ENCODE peak calls at places on chromosome 1, in eight cellular contexts. B is GM23248, N is HepG2, G is endothelial cell of umbilical vein, Q is neural progenitor cell, X is MM.1S, Y is IMR-90, C is mammary epithelial cell. K is an unnamed sample.
A peak's percentile ranks its signal among the peaks of the same experiment; 100 is the strongest.

GRCh38 chr1:174021611-174022079 is 512 bp downstream of the RC3H1 start:
- DNase-seq in B (peak; percentile 83), Y (peak; percentile 35), X (peak; percentile 64), Q (peak; percentile 82), G (peak; percentile 68), N (peak; percentile 24), C (peak; percentile 56), K (peak; percentile 89)

GRCh38 chr1:84598846-84599741 is 24.9 kb upstream of the CTBS start:
- DNase-seq in N (no peak), C (peak; percentile 85), B (peak; percentile 87), Y (peak; percentile 90), G (peak; percentile 93), X (peak; percentile 12), Q (no peak), K (peak; percentile 55)

GRCh38 chr1:170959385-170959784 is 24.1 kb downstream of the MROH9 start:
- DNase-seq in G (no peak), Y (peak; percentile 68), Q (no peak), B (peak; percentile 77), X (no peak), N (no peak), C (peak; percentile 59), K (peak; percentile 60)

GRCh38 chr1:18998016-18998724 is 41.7 kb upstream of the IFFO2 start:
- DNase-seq in Y (peak; percentile 15), X (no peak), C (peak; percentile 97), B (no peak), Q (no peak), G (no peak), N (peak; percentile 12), K (no peak)

GRCh38 chr1:160637821-160638539 is 8.9 kb downstream of the SLAMF1 start:
- DNase-seq in X (peak; percentile 27), C (no peak), G (peak; percentile 10), Y (no peak), B (no peak), Q (no peak), N (peak; percentile 58), K (no peak)

GRCh38 chr1:110672001-110672752 is 2.6 kb downstream of the KCNA3 start:
- DNase-seq in Y (peak; percentile 39), B (peak; percentile 39), X (peak; percentile 76), C (no peak), N (no peak), G (no peak), Q (peak; percentile 69), K (peak; percentile 65)

GRCh38 chr1:68819190-68819829 is 322.4 kb upstream of the DEPDC1 start:
- DNase-seq in B (peak; percentile 37), C (peak; percentile 8), Q (peak; percentile 56), G (no peak), X (peak; percentile 47), N (no peak), Y (peak; percentile 1), K (peak; percentile 81)

GRCh38 chr1:228009828-228010775 is 3.3 kb downstream of the WNT3A start:
- DNase-seq in X (no peak), B (no peak), Q (no peak), C (no peak), N (no peak), G (no peak), Y (no peak), K (peak; percentile 67)

GRCh38 chr1:24555591-24556413 is at the start of gene NCMAP:
- DNase-seq in X (peak; percentile 32), N (peak; percentile 26), G (no peak), C (no peak), Y (no peak), B (peak; percentile 18), Q (peak; percentile 41), K (no peak)

GRCh38 chr1:119286587-119287181 is 81.9 kb upstream of the HAO2 start:
- DNase-seq in N (peak; percentile 73), C (peak; percentile 51), Y (peak; percentile 4), Q (peak; percentile 75), B (peak; percentile 63), X (peak; percentile 48), G (peak; percentile 28), K (no peak)

GRCh38 chr1:109655624-109656519 is at the start of gene GSTM4:
- DNase-seq in X (peak; percentile 65), G (peak; percentile 69), C (peak; percentile 38), N (peak; percentile 59), Y (peak; percentile 61), B (peak; percentile 91), Q (peak; percentile 86), K (peak; percentile 94)

GRCh38 chr1:55275151-55275748 is 60.1 kb upstream of the USP24 start:
- DNase-seq in G (no peak), Y (peak; percentile 61), B (peak; percentile 51), N (no peak), X (no peak), C (peak; percentile 32), Q (peak; percentile 39), K (no peak)

GRCh38 chr1:190452272-190452848 is 25.3 kb downstream of the BRINP3 start:
- DNase-seq in G (no peak), C (no peak), Y (no peak), Q (no peak), N (peak; percentile 41), B (no peak), X (no peak), K (no peak)

GRCh38 chr1:112496290-112496689 is 12.5 kb upstream of the WNT2B start:
- DNase-seq in B (peak; percentile 32), Y (peak; percentile 36), X (no peak), G (no peak), C (peak; percentile 27), N (no peak), Q (no peak), K (no peak)

DNA sequence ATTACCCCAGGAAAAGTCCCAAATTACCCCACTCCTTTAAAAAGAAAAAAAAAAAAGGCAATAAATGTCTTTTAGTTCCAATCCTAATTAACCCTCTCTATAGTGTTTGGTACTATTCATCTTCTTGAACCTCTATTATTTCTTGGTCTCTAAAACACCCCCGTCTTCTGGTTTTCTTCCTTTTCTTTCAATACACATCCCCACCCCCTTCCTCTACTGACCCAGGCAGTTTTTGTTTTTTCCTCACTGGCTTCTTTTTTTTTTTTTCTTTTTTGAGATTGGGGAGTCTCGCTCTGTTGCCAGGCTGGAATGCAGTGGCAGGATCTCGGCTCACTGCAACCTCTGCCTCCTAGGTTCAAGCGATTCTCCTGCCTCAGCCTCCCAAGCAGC is 26.1 kb downstream of the EGLN1 start:
- DNase-seq in Y (no peak), C (no peak), Q (no peak), X (no peak), G (no peak), B (no peak), N (no peak), K (peak; percentile 53)
- H4K20me1 ChIP-seq in Y (peaks cover 45% of the 10 kb centered on the region), C (no peaks in the 10 kb centered on the region), Q (peaks cover 42% of the 10 kb centered on the region), X (no peaks in the 10 kb centered on the region), G (no peaks in the 10 kb centered on the region), B (no peaks in the 10 kb centered on the region), N (peaks cover 78% of the 10 kb centered on the region), K (peaks cover 5% of the 10 kb centered on the region)

DNA sequence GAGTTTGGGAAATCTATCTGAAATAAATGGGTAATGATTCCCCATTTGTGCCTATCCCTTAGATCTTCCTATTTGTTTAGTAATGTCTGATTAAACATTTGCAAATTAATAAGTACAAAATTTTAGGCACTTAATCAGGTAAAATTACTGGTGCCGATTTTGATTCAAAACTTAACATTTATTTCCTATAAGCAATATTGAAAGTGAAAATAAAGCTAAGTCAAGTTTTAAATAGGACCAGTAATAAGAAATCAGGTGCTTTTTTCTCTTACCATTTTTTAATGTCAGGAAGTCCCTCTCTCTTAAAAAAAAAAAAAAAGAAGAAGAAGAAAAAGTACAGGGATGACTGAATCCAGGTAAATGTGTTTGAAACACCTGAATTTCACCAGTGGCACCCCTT is 773 bp upstream of the GBP4 start:
- DNase-seq in G (peak; percentile 4), N (no peak), Y (no peak), B (no peak), C (no peak), X (peak; percentile 40), Q (no peak), K (no peak)
- H3K27ac ChIP-seq in G (no peak overlapping the region), N (no peak overlapping the region), Y (no peak overlapping the region), B (no peak overlapping the region), C (no peak overlapping the region), X (peak overlapping the region; percentile 17), Q (no peak overlapping the region), K (no peak overlapping the region)

GRCh38 chr1:67791686-67792475 is 41.4 kb downstream of the GNG12 start:
- DNase-seq in Y (peak; percentile 93), C (peak; percentile 29), Q (no peak), N (no peak), X (no peak), G (peak; percentile 87), B (peak; percentile 94), K (peak; percentile 73)

GRCh38 chr1:67793562-67793961 is 39.7 kb downstream of the GNG12 start:
- DNase-seq in G (peak; percentile 64), Q (no peak), C (no peak), X (no peak), N (no peak), B (peak; percentile 63), Y (peak; percentile 63), K (no peak)

GRCh38 chr1:67792756-67793475 is 40.4 kb downstream of the GNG12 start:
- DNase-seq in C (no peak), Q (no peak), N (no peak), X (no peak), B (peak; percentile 49), Y (peak; percentile 37), G (no peak), K (no peak)

GRCh38 chr1:67791261-67791660 is 42.0 kb downstream of the GNG12 start:
- DNase-seq in G (no peak), N (no peak), B (peak; percentile 75), Y (peak; percentile 44), Q (no peak), X (no peak), C (no peak), K (no peak)

GRCh38 chr1:67795179-67795916 is 37.9 kb downstream of the GNG12 start:
- DNase-seq in C (no peak), X (no peak), N (no peak), Y (no peak), Q (no peak), B (no peak), G (peak; percentile 86), K (no peak)
- H4K20me1 ChIP-seq in C (no peaks in the 10 kb centered on the region), X (no peaks in the 10 kb centered on the region), N (no peaks in the 10 kb centered on the region), Y (peaks cover 22% of the 10 kb centered on the region), Q (no peaks in the 10 kb centered on the region), B (no peaks in the 10 kb centered on the region), G (no peaks in the 10 kb centered on the region), K (peaks cover 20% of the 10 kb centered on the region)

GRCh38 chr1:229557214-229557850 is 1.2 kb downstream of the ABCB10 start:
- DNase-seq in Q (no peak), C (no peak), Y (peak; percentile 34), X (peak; percentile 79), G (peak; percentile 19), N (peak; percentile 15), B (peak; percentile 64), K (no peak)
- H3K27ac ChIP-seq in Q (no peak overlapping the region), C (peak overlapping the region; percentile 23), Y (no peak overlapping the region), X (peak overlapping the region; percentile 70), G (no peak overlapping the region), N (peak overlapping the region; percentile 88), B (peak overlapping the region; percentile 16), K (peak overlapping the region; percentile 19)

K was measured in osteoblast.